ENCODE peak calls at places on chromosomes 5 and 9, in six cellular contexts. P, B, C, S, V and I are unnamed samples.

GRCh38 chr9:129125478-129125877 is 14.3 kb downstream of the PTPA start:
- ATAC-seq in C (no peak), B (peak; percentile 70), P (no peak), V (peak; percentile 97), S (peak; percentile 64), I (peak; percentile 56)

GRCh38 chr5:176131771-176132170 is 106.5 kb upstream of the SIMC1 start:
- ATAC-seq in C (no peak), B (no peak), P (no peak), S (no peak), V (no peak), I (no peak)

GRCh38 chr9:128073260-128073886 is 5.3 kb downstream of the SLC25A25 start:
- ATAC-seq in S (no peak), C (no peak), P (peak; percentile 62), V (no peak), B (peak; percentile 42), I (peak; percentile 40)

GRCh38 chr5:55864606-55865541 is 13.7 kb downstream of the IL31RA start:
- ATAC-seq in C (no peak), V (no peak), S (no peak), B (peak; percentile 54), P (peak; percentile 74), I (no peak)

GRCh38 chr5:110106750-110107149 is 417.0 kb downstream of the MAN2A1 start:
- ATAC-seq in C (no peak), P (peak; percentile 90), B (no peak), V (no peak), S (no peak), I (no peak)

GRCh38 chr9:98432134-98432533 is 176.7 kb upstream of the TBC1D2 start:
- ATAC-seq in B (no peak), C (peak; percentile 87), P (no peak), V (no peak), S (no peak), I (no peak)

GRCh38 chr9:93956183-93956784 is 1.1 kb upstream of the BARX1 start:
- ATAC-seq in B (no peak), P (no peak), V (no peak), S (no peak), C (no peak), I (no peak)

GRCh38 chr5:158751961-158752655 is 347.6 kb downstream of the EBF1 start:
- ATAC-seq in C (no peak), B (no peak), S (no peak), V (peak; percentile 96), P (no peak), I (no peak)

GRCh38 chr5:191036-191948 is at the start of gene LRRC14B:
- ATAC-seq in P (no peak), C (no peak), B (no peak), V (peak; percentile 43), S (no peak), I (peak; percentile 55)

GRCh38 chr5:11684607-11685006 is 219.6 kb downstream of the CTNND2 start:
- ATAC-seq in C (no peak), P (no peak), V (no peak), B (peak; percentile 60), S (no peak), I (no peak)

GRCh38 chr5:118752568-118752967 is 235.8 kb downstream of the DTWD2 start:
- ATAC-seq in C (no peak), B (no peak), P (no peak), V (no peak), S (no peak), I (no peak)

GRCh38 chr9:116695441-116695840 is 8.3 kb downstream of the TRIM32 start:
- ATAC-seq in C (no peak), S (no peak), P (no peak), V (no peak), B (peak; percentile 25), I (no peak)

GRCh38 chr9:130432362-130432761 is 12.4 kb upstream of the ASS1 start:
- ATAC-seq in V (no peak), B (no peak), S (peak; percentile 57), C (no peak), P (peak; percentile 2), I (no peak)

GRCh38 chr5:175836741-175837729 is 34.3 kb upstream of the CPLX2 start:
- ATAC-seq in B (no peak), S (no peak), C (no peak), V (peak; percentile 46), P (no peak), I (no peak)

GRCh38 chr5:155728857-155729683 is 597.9 kb upstream of the SGCD start:
- ATAC-seq in S (no peak), P (no peak), B (peak; percentile 20), V (no peak), C (no peak), I (peak; percentile 35)

GRCh38 chr5:92713361-92713875 is 867.6 kb downstream of the NR2F1-AS1 start:
- ATAC-seq in V (no peak), C (no peak), B (no peak), P (no peak), S (no peak), I (no peak)

GRCh38 chr5:170269579-170269978 is 28.0 kb downstream of the LCP2 start:
- ATAC-seq in C (no peak), B (peak; percentile 23), P (no peak), V (no peak), S (no peak), I (no peak)

GRCh38 chr9:132002827-132003704 is 76.6 kb downstream of the MED27 start:
- ATAC-seq in P (no peak), B (no peak), C (no peak), S (no peak), V (peak; percentile 22), I (no peak)

GRCh38 chr5:33641722-33642505 is 201.1 kb downstream of the TARS1 start:
- ATAC-seq in C (no peak), P (no peak), B (no peak), V (peak; percentile 79), S (no peak), I (no peak)

GRCh38 chr5:81630721-81631120 is 120.2 kb downstream of the SSBP2 start:
- ATAC-seq in B (no peak), S (no peak), C (no peak), P (no peak), V (peak; percentile 8), I (no peak)

GRCh38 chr5:40834391-40834848 is 602 bp downstream of the RPL37 start:
- ATAC-seq in P (no peak), S (no peak), V (peak; percentile 27), C (peak; percentile 5), B (peak; percentile 29), I (no peak)

GRCh38 chr9:34430843-34431437 is 27.4 kb downstream of the FAM219A start:
- ATAC-seq in C (peak; percentile 60), P (no peak), S (peak; percentile 68), B (peak; percentile 72), V (peak; percentile 71), I (peak; percentile 31)

GRCh38 chr9:90162819-90163218 is 479.8 kb downstream of the DIRAS2 start:
- ATAC-seq in C (no peak), P (no peak), V (no peak), B (no peak), S (no peak), I (no peak)

GRCh38 chr5:54624671-54625583 is 107.4 kb downstream of the SNX18 start:
- ATAC-seq in C (no peak), V (no peak), S (no peak), B (no peak), P (no peak), I (no peak)

GRCh38 chr9:124282442-124283231 is 24.9 kb downstream of the NEK6 start:
- ATAC-seq in P (peak; percentile 63), V (no peak), B (peak; percentile 69), C (peak; percentile 73), S (no peak), I (peak; percentile 34)

DNA sequence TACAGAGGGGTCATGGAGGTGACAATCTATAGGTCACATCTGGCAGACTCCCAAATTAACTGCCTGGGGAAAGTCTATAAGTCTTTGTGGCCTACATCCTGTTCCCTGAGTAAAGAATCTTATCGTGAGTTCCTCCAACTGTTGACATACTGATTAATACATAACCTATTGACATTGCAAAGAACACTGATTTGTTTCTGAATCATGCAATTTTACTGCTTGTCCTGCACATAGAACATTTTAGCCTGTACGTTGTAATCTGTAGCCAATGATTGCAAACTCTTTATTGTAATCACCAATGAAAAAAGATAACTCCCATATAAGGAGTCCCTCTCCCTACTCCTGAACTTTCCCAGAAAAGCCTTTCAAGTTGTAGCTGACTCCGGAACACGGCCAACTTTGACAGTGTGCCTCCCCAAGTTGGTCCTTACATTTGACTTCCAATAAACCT is 18.8 kb upstream of the OR2K2 start:
- ATAC-seq in P (peak; percentile 94), B (no peak), C (no peak), S (peak; percentile 96), V (no peak), I (no peak)
- TF ChIP-seq POLR2A in P (no peak), B (no peak), C (no peak), S (no peak), V (no peak), I (no peak)

GRCh38 chr9:120846251-120846869 is 3.6 kb upstream of the PSMD5 start:
- ATAC-seq in S (no peak), V (no peak), B (no peak), C (no peak), P (no peak), I (no peak)

GRCh38 chr9:120845255-120845654 is 2.5 kb upstream of the PSMD5 start:
- ATAC-seq in C (no peak), V (no peak), P (no peak), S (no peak), B (no peak), I (no peak)

GRCh38 chr9:120839146-120839545 is 3.6 kb downstream of the PSMD5 start:
- ATAC-seq in B (no peak), P (no peak), V (no peak), C (no peak), S (no peak), I (no peak)

GRCh38 chr9:120841930-120842684 is 615 bp downstream of the PSMD5 start:
- ATAC-seq in S (peak; percentile 16), B (peak; percentile 25), P (peak; percentile 18), C (peak; percentile 28), V (peak; percentile 22), I (no peak)

GRCh38 chr9:120842685-120843485 is at the start of gene PSMD5:
- ATAC-seq in S (peak; percentile 99), C (peak; percentile 95), B (peak; percentile 99), P (peak; percentile 96), V (peak; percentile 97), I (peak; percentile 100)
- TF ChIP-seq EP300 in S (no peak), C (peak; percentile 59), B (no peak), P (no peak), V (no peak), I (no peak)

GRCh38 chr5:2105141-2105540 is 222.4 kb upstream of the IRX4 start:
- ATAC-seq in V (no peak), S (no peak), B (no peak), P (no peak), C (no peak), I (no peak)

GRCh38 chr5:2103940-2104339 is 221.2 kb upstream of the IRX4 start:
- ATAC-seq in B (no peak), V (no peak), P (no peak), C (no peak), S (no peak), I (no peak)

GRCh38 chr5:2109566-2109965 is 226.8 kb upstream of the IRX4 start:
- ATAC-seq in V (no peak), C (no peak), S (no peak), B (no peak), P (no peak), I (no peak)

GRCh38 chr5:2110137-2110933 is 227.6 kb upstream of the IRX4 start:
- ATAC-seq in S (no peak), C (no peak), V (no peak), P (no peak), B (no peak), I (no peak)

GRCh38 chr5:2106721-2107120 is 224.0 kb upstream of the IRX4 start:
- ATAC-seq in P (no peak), V (no peak), S (no peak), B (no peak), C (no peak), I (no peak)
- TF ChIP-seq POLR2A in P (no peak), V (no peak), S (no peak), B (no peak), C (no peak), I (no peak)

GRCh38 chr5:172749881-172750608 is 20.9 kb downstream of the DUSP1 start:
- ATAC-seq in C (no peak), V (no peak), B (no peak), S (no peak), P (no peak), I (peak; percentile 65)
- TF ChIP-seq EP300 in C (no peak), V (no peak), B (no peak), S (no peak), P (no peak), I (no peak)